ENCODE peak calls at places on chromosome 7, in five cellular contexts. One of them, this sample, is unnamed.
A peak's percentile ranks its signal among the peaks of the same experiment; 100 is the strongest.

GRCh38 chr7:87330942-87331341 is 14.5 kb upstream of the CROT start:
- DNase-seq in GM03348: no peak
- DNase-seq in stimulated activated CD8-positive, alpha-beta memory T cell treated with anti-CD3 and anti-CD28 coated beads, Interleukin-4, amount 100 ng/mL, for 48 hours: no peak
- DNase-seq in transverse colon: no peak
- DNase-seq in psoas muscle: no peak
- DNase-seq in this sample: no peak

GRCh38 chr7:140206963-140207362 is 30.2 kb upstream of the KDM7A start:
- DNase-seq in psoas muscle: no peak
- DNase-seq in transverse colon: no peak
- DNase-seq in GM03348: no peak
- DNase-seq in stimulated activated CD8-positive, alpha-beta memory T cell treated with anti-CD3 and anti-CD28 coated beads, Interleukin-4, amount 100 ng/mL, for 48 hours: no peak
- DNase-seq in this sample: no peak

GRCh38 chr7:55343860-55344606 is 21.1 kb upstream of the LANCL2 start:
- DNase-seq in psoas muscle: no peak
- DNase-seq in stimulated activated CD8-positive, alpha-beta memory T cell treated with anti-CD3 and anti-CD28 coated beads, Interleukin-4, amount 100 ng/mL, for 48 hours: no peak
- DNase-seq in transverse colon: no peak
- DNase-seq in GM03348: peak; percentile 24
- DNase-seq in this sample: no peak

GRCh38 chr7:155921086-155921803 is 109.0 kb upstream of the SHH start:
- DNase-seq in stimulated activated CD8-positive, alpha-beta memory T cell treated with anti-CD3 and anti-CD28 coated beads, Interleukin-4, amount 100 ng/mL, for 48 hours: no peak
- DNase-seq in GM03348: no peak
- DNase-seq in transverse colon: no peak
- DNase-seq in psoas muscle: no peak
- DNase-seq in this sample: no peak

GRCh38 chr7:142513221-142513955 is 235.9 kb upstream of the PRSS1 start:
- DNase-seq in stimulated activated CD8-positive, alpha-beta memory T cell treated with anti-CD3 and anti-CD28 coated beads, Interleukin-4, amount 100 ng/mL, for 48 hours: no peak
- DNase-seq in GM03348: peak; percentile 13
- DNase-seq in psoas muscle: no peak
- DNase-seq in transverse colon: no peak
- DNase-seq in this sample: no peak

GRCh38 chr7:26617066-26617465 is 247.3 kb downstream of the SKAP2 start:
- DNase-seq in GM03348: no peak
- DNase-seq in transverse colon: no peak
- DNase-seq in psoas muscle: no peak
- DNase-seq in stimulated activated CD8-positive, alpha-beta memory T cell treated with anti-CD3 and anti-CD28 coated beads, Interleukin-4, amount 100 ng/mL, for 48 hours: no peak
- DNase-seq in this sample: no peak

GRCh38 chr7:33771422-33771821 is 133.9 kb upstream of the BMPER start:
- DNase-seq in GM03348: no peak
- DNase-seq in psoas muscle: no peak
- DNase-seq in transverse colon: no peak
- DNase-seq in stimulated activated CD8-positive, alpha-beta memory T cell treated with anti-CD3 and anti-CD28 coated beads, Interleukin-4, amount 100 ng/mL, for 48 hours: no peak
- DNase-seq in this sample: no peak

GRCh38 chr7:12855036-12855435 is 167.6 kb downstream of the ARL4A start:
- DNase-seq in transverse colon: no peak
- DNase-seq in psoas muscle: no peak
- DNase-seq in GM03348: no peak
- DNase-seq in stimulated activated CD8-positive, alpha-beta memory T cell treated with anti-CD3 and anti-CD28 coated beads, Interleukin-4, amount 100 ng/mL, for 48 hours: no peak
- DNase-seq in this sample: no peak

GRCh38 chr7:44277391-44277790 is 48.0 kb downstream of the CAMK2B start:
- DNase-seq in transverse colon: no peak
- DNase-seq in stimulated activated CD8-positive, alpha-beta memory T cell treated with anti-CD3 and anti-CD28 coated beads, Interleukin-4, amount 100 ng/mL, for 48 hours: no peak
- DNase-seq in psoas muscle: peak; percentile 35
- DNase-seq in GM03348: no peak
- DNase-seq in this sample: peak; percentile 5

GRCh38 chr7:117810642-117811512 is 62.4 kb downstream of the CTTNBP2 start:
- DNase-seq in GM03348: no peak
- DNase-seq in stimulated activated CD8-positive, alpha-beta memory T cell treated with anti-CD3 and anti-CD28 coated beads, Interleukin-4, amount 100 ng/mL, for 48 hours: no peak
- DNase-seq in psoas muscle: no peak
- DNase-seq in transverse colon: no peak
- DNase-seq in this sample: no peak

GRCh38 chr7:20799566-20800377 is 13.1 kb upstream of the SP8 start:
- DNase-seq in psoas muscle: no peak
- DNase-seq in stimulated activated CD8-positive, alpha-beta memory T cell treated with anti-CD3 and anti-CD28 coated beads, Interleukin-4, amount 100 ng/mL, for 48 hours: no peak
- DNase-seq in GM03348: no peak
- DNase-seq in transverse colon: no peak
- DNase-seq in this sample: no peak

GRCh38 chr7:5470167-5470532 is 46.5 kb upstream of the TNRC18 start:
- DNase-seq in psoas muscle: no peak
- DNase-seq in transverse colon: no peak
- DNase-seq in GM03348: no peak
- DNase-seq in stimulated activated CD8-positive, alpha-beta memory T cell treated with anti-CD3 and anti-CD28 coated beads, Interleukin-4, amount 100 ng/mL, for 48 hours: no peak
- DNase-seq in this sample: no peak

GRCh38 chr7:47651355-47652317 is 69.7 kb upstream of the TNS3 start:
- DNase-seq in GM03348: peak; percentile 83
- DNase-seq in psoas muscle: no peak
- DNase-seq in stimulated activated CD8-positive, alpha-beta memory T cell treated with anti-CD3 and anti-CD28 coated beads, Interleukin-4, amount 100 ng/mL, for 48 hours: no peak
- DNase-seq in transverse colon: no peak
- DNase-seq in this sample: no peak

GRCh38 chr7:155297517-155298287 is at the start of gene INSIG1:
- DNase-seq in transverse colon: peak; percentile 95
- DNase-seq in psoas muscle: peak; percentile 95
- DNase-seq in GM03348: peak; percentile 99
- DNase-seq in stimulated activated CD8-positive, alpha-beta memory T cell treated with anti-CD3 and anti-CD28 coated beads, Interleukin-4, amount 100 ng/mL, for 48 hours: peak; percentile 92
- DNase-seq in this sample: peak; percentile 91

GRCh38 chr7:5206686-5207085 is 16.7 kb downstream of the WIPI2 start:
- DNase-seq in transverse colon: no peak
- DNase-seq in stimulated activated CD8-positive, alpha-beta memory T cell treated with anti-CD3 and anti-CD28 coated beads, Interleukin-4, amount 100 ng/mL, for 48 hours: no peak
- DNase-seq in psoas muscle: no peak
- DNase-seq in GM03348: no peak
- DNase-seq in this sample: no peak

GRCh38 chr7:50092579-50093411 is at the start of gene ZPBP:
- DNase-seq in transverse colon: no peak
- DNase-seq in GM03348: peak; percentile 22
- DNase-seq in psoas muscle: peak; percentile 51
- DNase-seq in stimulated activated CD8-positive, alpha-beta memory T cell treated with anti-CD3 and anti-CD28 coated beads, Interleukin-4, amount 100 ng/mL, for 48 hours: peak; percentile 74
- DNase-seq in this sample: peak; percentile 13

GRCh38 chr7:74000489-74001149 is 27.4 kb upstream of the ELN start:
- DNase-seq in stimulated activated CD8-positive, alpha-beta memory T cell treated with anti-CD3 and anti-CD28 coated beads, Interleukin-4, amount 100 ng/mL, for 48 hours: no peak
- DNase-seq in psoas muscle: no peak
- DNase-seq in GM03348: no peak
- DNase-seq in transverse colon: no peak
- DNase-seq in this sample: no peak

GRCh38 chr7:140342732-140343514 is 55.4 kb downstream of the SLC37A3 start:
- DNase-seq in GM03348: peak; percentile 10
- DNase-seq in transverse colon: peak; percentile 57
- DNase-seq in psoas muscle: no peak
- DNase-seq in stimulated activated CD8-positive, alpha-beta memory T cell treated with anti-CD3 and anti-CD28 coated beads, Interleukin-4, amount 100 ng/mL, for 48 hours: no peak
- DNase-seq in this sample: peak; percentile 24

GRCh38 chr7:1340031-1340430 is 107.4 kb downstream of the UNCX start:
- DNase-seq in transverse colon: no peak
- DNase-seq in GM03348: no peak
- DNase-seq in psoas muscle: no peak
- DNase-seq in stimulated activated CD8-positive, alpha-beta memory T cell treated with anti-CD3 and anti-CD28 coated beads, Interleukin-4, amount 100 ng/mL, for 48 hours: no peak
- DNase-seq in this sample: no peak

GRCh38 chr7:139541600-139542307 is 18.3 kb downstream of the CLEC2L start:
- DNase-seq in transverse colon: no peak
- DNase-seq in stimulated activated CD8-positive, alpha-beta memory T cell treated with anti-CD3 and anti-CD28 coated beads, Interleukin-4, amount 100 ng/mL, for 48 hours: no peak
- DNase-seq in psoas muscle: peak; percentile 81
- DNase-seq in GM03348: no peak
- DNase-seq in this sample: no peak

GRCh38 chr7:7790041-7790751 is 71.8 kb upstream of the RPA3 start:
- DNase-seq in psoas muscle: no peak
- DNase-seq in transverse colon: no peak
- DNase-seq in GM03348: no peak
- DNase-seq in stimulated activated CD8-positive, alpha-beta memory T cell treated with anti-CD3 and anti-CD28 coated beads, Interleukin-4, amount 100 ng/mL, for 48 hours: no peak
- DNase-seq in this sample: no peak

GRCh38 chr7:22154130-22154529 is 202.8 kb downstream of the RAPGEF5 start:
- DNase-seq in GM03348: no peak
- DNase-seq in transverse colon: no peak
- DNase-seq in psoas muscle: no peak
- DNase-seq in stimulated activated CD8-positive, alpha-beta memory T cell treated with anti-CD3 and anti-CD28 coated beads, Interleukin-4, amount 100 ng/mL, for 48 hours: no peak
- DNase-seq in this sample: no peak

GRCh38 chr7:12257582-12257981 is 46.5 kb downstream of the TMEM106B start:
- DNase-seq in transverse colon: no peak
- DNase-seq in GM03348: peak; percentile 6
- DNase-seq in psoas muscle: no peak
- DNase-seq in stimulated activated CD8-positive, alpha-beta memory T cell treated with anti-CD3 and anti-CD28 coated beads, Interleukin-4, amount 100 ng/mL, for 48 hours: no peak
- DNase-seq in this sample: no peak

GRCh38 chr7:46681865-46682503 is 760.9 kb upstream of the IGFBP3 start:
- DNase-seq in psoas muscle: peak; percentile 70
- DNase-seq in transverse colon: no peak
- DNase-seq in stimulated activated CD8-positive, alpha-beta memory T cell treated with anti-CD3 and anti-CD28 coated beads, Interleukin-4, amount 100 ng/mL, for 48 hours: no peak
- DNase-seq in GM03348: no peak
- DNase-seq in this sample: peak; percentile 49

GRCh38 chr7:111508387-111508786 is 53.9 kb downstream of the IMMP2L start:
- DNase-seq in stimulated activated CD8-positive, alpha-beta memory T cell treated with anti-CD3 and anti-CD28 coated beads, Interleukin-4, amount 100 ng/mL, for 48 hours: no peak
- DNase-seq in GM03348: no peak
- DNase-seq in psoas muscle: no peak
- DNase-seq in transverse colon: no peak
- DNase-seq in this sample: no peak

GRCh38 chr7:142717453-142717852 is 31.8 kb upstream of the PRSS1 start:
- DNase-seq in transverse colon: peak; percentile 11
- DNase-seq in stimulated activated CD8-positive, alpha-beta memory T cell treated with anti-CD3 and anti-CD28 coated beads, Interleukin-4, amount 100 ng/mL, for 48 hours: no peak
- DNase-seq in GM03348: no peak
- DNase-seq in psoas muscle: no peak
- DNase-seq in this sample: no peak

GRCh38 chr7:106957766-106958165 is 86.7 kb upstream of the PRKAR2B start:
- DNase-seq in transverse colon: no peak
- DNase-seq in psoas muscle: no peak
- DNase-seq in stimulated activated CD8-positive, alpha-beta memory T cell treated with anti-CD3 and anti-CD28 coated beads, Interleukin-4, amount 100 ng/mL, for 48 hours: no peak
- DNase-seq in GM03348: no peak
- DNase-seq in this sample: no peak

GRCh38 chr7:43105521-43106120 is 6.8 kb upstream of the HECW1 start:
- DNase-seq in stimulated activated CD8-positive, alpha-beta memory T cell treated with anti-CD3 and anti-CD28 coated beads, Interleukin-4, amount 100 ng/mL, for 48 hours: no peak
- DNase-seq in transverse colon: no peak
- DNase-seq in GM03348: no peak
- DNase-seq in psoas muscle: no peak
- DNase-seq in this sample: no peak

GRCh38 chr7:15686209-15686956 is at the start of gene MEOX2:
- DNase-seq in psoas muscle: peak; percentile 91
- DNase-seq in GM03348: peak; percentile 52
- DNase-seq in stimulated activated CD8-positive, alpha-beta memory T cell treated with anti-CD3 and anti-CD28 coated beads, Interleukin-4, amount 100 ng/mL, for 48 hours: no peak
- DNase-seq in transverse colon: peak; percentile 44
- DNase-seq in this sample: peak; percentile 84

GRCh38 chr7:88806280-88807037 is 10.9 kb upstream of the TEX47 start:
- DNase-seq in transverse colon: no peak
- DNase-seq in stimulated activated CD8-positive, alpha-beta memory T cell treated with anti-CD3 and anti-CD28 coated beads, Interleukin-4, amount 100 ng/mL, for 48 hours: no peak
- DNase-seq in GM03348: no peak
- DNase-seq in psoas muscle: no peak
- DNase-seq in this sample: no peak

GRCh38 chr7:142384508-142384922 is 126.7 kb upstream of the PRSS58 start:
- DNase-seq in GM03348: peak; percentile 54
- DNase-seq in psoas muscle: peak; percentile 65
- DNase-seq in transverse colon: no peak
- DNase-seq in stimulated activated CD8-positive, alpha-beta memory T cell treated with anti-CD3 and anti-CD28 coated beads, Interleukin-4, amount 100 ng/mL, for 48 hours: peak; percentile 61
- DNase-seq in this sample: no peak

This sample was measured in left ventricle myocardium inferior.